ENCODE peak calls at places on chromosome 6, in eight cellular contexts. C is NCI-H1436 treated with DMSO at 0.1 percent for 48 hours; L is effector CD4-positive, alpha-beta T cell; V is nucleus accumbens; W is GM23338; G is T1000; O is NCI-H2171; K is activated naive CD4-positive, alpha-beta T cell. E is an unnamed sample.

GRCh38 chr6:70763754-70764153 is 96.1 kb downstream of the SMAP1 start:
- DNase-seq in C (no peak), L (no peak), V (no peak), W (no peak), G (no peak), O (no peak), K (no peak), E (no peak)

GRCh38 chr6:159252955-159253508 is 83.8 kb downstream of the FNDC1 start:
- DNase-seq in C (peak), L (no peak), V (no peak), W (peak), G (no peak), O (peak), K (no peak), E (peak)

GRCh38 chr6:137893726-137894125 is 26.7 kb downstream of the TNFAIP3 start:
- DNase-seq in C (no peak), L (no peak), V (no peak), W (no peak), G (no peak), O (no peak), K (no peak), E (no peak)

GRCh38 chr6:167090171-167090570 is 32.7 kb upstream of the CCR6 start:
- DNase-seq in C (no peak), L (no peak), V (no peak), W (no peak), G (no peak), O (no peak), K (no peak), E (no peak)

GRCh38 chr6:102841055-102841454 is 1447.5 kb downstream of the GRIK2 start:
- DNase-seq in C (no peak), L (no peak), V (no peak), W (no peak), G (no peak), O (no peak), K (no peak), E (no peak)

GRCh38 chr6:100455230-100456124 is 9.2 kb downstream of the SIM1 start:
- DNase-seq in C (no peak), L (no peak), V (no peak), W (peak), G (no peak), O (no peak), K (no peak), E (peak)

GRCh38 chr6:156102129-156102528 is 646.5 kb upstream of the NOX3 start:
- DNase-seq in C (no peak), L (no peak), V (no peak), W (peak), G (no peak), O (no peak), K (no peak), E (no peak)

GRCh38 chr6:12174878-12175277 is 115.3 kb upstream of the EDN1 start:
- DNase-seq in C (no peak), L (no peak), V (no peak), W (no peak), G (no peak), O (no peak), K (no peak), E (no peak)

GRCh38 chr6:41894366-41895299 is 542 bp downstream of the USP49 start:
- DNase-seq in C (peak), L (no peak), V (no peak), W (peak), G (no peak), O (peak), K (no peak), E (peak)

E was measured in NCI-H524.